ENCODE peak calls at places on chromosome 11, in ten cellular contexts. K is astrocyte; D is DND-41; B is CD8-positive, alpha-beta memory T cell; Z is ovary; A is tibial nerve; M is GM23338; V is SK-N-SH; H is small intestine; E is heart left ventricle. T is an unnamed sample.

GRCh38 chr11:78256962-78257361 is 68.2 kb downstream of the USP35 start:
- DNase-seq in H (peak; percentile 41), Z (peak; percentile 88), D (no peak), A (peak; percentile 57), E (peak; percentile 86), B (no peak), V (no peak), M (no peak), K (peak; percentile 89), T (no peak)

GRCh38 chr11:88313441-88313840 is 24.1 kb downstream of the CTSC start:
- DNase-seq in V (no peak), D (no peak), K (no peak), E (no peak), B (no peak), H (no peak), A (no peak), M (no peak), Z (no peak), T (no peak)

GRCh38 chr11:18771266-18772035 is 20.1 kb downstream of the PTPN5 start:
- DNase-seq in K (no peak), B (no peak), V (no peak), M (no peak), E (no peak), Z (no peak), A (no peak), H (no peak), D (no peak), T (no peak)

GRCh38 chr11:114159802-114160588 is 100.5 kb downstream of the ZBTB16 start:
- DNase-seq in E (peak; percentile 99), D (peak; percentile 96), K (peak; percentile 87), Z (peak; percentile 100), B (peak; percentile 93), A (peak; percentile 100), V (peak; percentile 87), M (peak; percentile 53), H (peak; percentile 97), T (peak; percentile 95)

GRCh38 chr11:101582242-101583052 is 1.4 kb downstream of the TRPC6 start:
- DNase-seq in V (peak; percentile 19), M (peak; percentile 25), A (no peak), K (no peak), Z (peak; percentile 21), E (no peak), D (no peak), H (no peak), B (no peak), T (no peak)

GRCh38 chr11:9568854-9569587 is 4.4 kb upstream of the WEE1 start:
- DNase-seq in H (peak; percentile 98), D (no peak), A (peak; percentile 26), B (no peak), M (peak; percentile 92), E (peak; percentile 45), Z (peak; percentile 56), V (peak; percentile 44), K (peak; percentile 91), T (peak; percentile 17)

GRCh38 chr11:128424271-128424709 is 163.1 kb downstream of the ETS1 start:
- DNase-seq in Z (peak; percentile 54), B (no peak), E (peak; percentile 74), V (no peak), H (peak; percentile 38), A (no peak), M (no peak), D (no peak), K (peak; percentile 38), T (no peak)

GRCh38 chr11:70712471-70712870 is 314.1 kb downstream of the CTTN start:
- DNase-seq in E (peak; percentile 43), V (no peak), Z (no peak), B (no peak), D (no peak), M (peak; percentile 58), K (no peak), A (no peak), H (peak; percentile 14), T (no peak)

GRCh38 chr11:58060939-58061672 is 30.4 kb downstream of the OR6Q1 start:
- DNase-seq in K (peak; percentile 23), V (no peak), D (no peak), B (no peak), H (peak; percentile 77), Z (no peak), M (peak; percentile 62), A (no peak), E (no peak), T (no peak)

GRCh38 chr11:78066471-78066870 is 2.8 kb downstream of the THRSP start:
- DNase-seq in H (no peak), V (no peak), A (no peak), K (no peak), B (no peak), M (no peak), Z (no peak), D (no peak), E (no peak), T (no peak)

GRCh38 chr11:43923327-43924111 is 18.9 kb upstream of the C11orf96 start:
- DNase-seq in V (peak; percentile 56), Z (peak; percentile 71), B (no peak), M (no peak), D (no peak), H (no peak), K (peak; percentile 69), A (peak; percentile 46), E (peak; percentile 68), T (no peak)

GRCh38 chr11:28529540-28530410 is 421.6 kb downstream of the METTL15 start:
- DNase-seq in H (peak; percentile 52), A (no peak), K (peak; percentile 56), D (no peak), E (no peak), B (no peak), M (peak; percentile 74), Z (no peak), V (peak; percentile 32), T (no peak)

GRCh38 chr11:7573558-7574296 is 59.9 kb downstream of the PPFIBP2 start:
- DNase-seq in D (no peak), M (peak; percentile 67), E (no peak), K (no peak), Z (no peak), A (no peak), B (no peak), V (no peak), H (peak; percentile 86), T (no peak)
- H3K4me1 ChIP-seq in D (peaks cover 28% of the 10 kb centered on the region), M (peaks cover 73% of the 10 kb centered on the region), E (peaks cover 46% of the 10 kb centered on the region), K (peaks cover 32% of the 10 kb centered on the region), Z (peaks cover 20% of the 10 kb centered on the region), A (peaks cover 64% of the 10 kb centered on the region), B (peaks cover 29% of the 10 kb centered on the region), V (peaks cover 12% of the 10 kb centered on the region), H (peaks cover 11% of the 10 kb centered on the region), T (peaks cover 17% of the 10 kb centered on the region)

GRCh38 chr11:47172740-47173139 is 3.9 kb downstream of the ARFGAP2 start:
- DNase-seq in Z (no peak), E (no peak), D (no peak), V (no peak), M (no peak), B (no peak), H (no peak), K (no peak), A (no peak), T (no peak)
- H3K27ac ChIP-seq in Z (no peak overlapping the region), E (no peak overlapping the region), D (no peak overlapping the region), V (no peak overlapping the region), M (no peak overlapping the region), B (no peak overlapping the region), H (no peak overlapping the region), K (no peak overlapping the region), A (no peak overlapping the region), T (no peak overlapping the region)

GRCh38 chr11:14339356-14339755 is 19.6 kb downstream of the RRAS2 start:
- DNase-seq in H (no peak), K (no peak), A (no peak), B (no peak), D (no peak), E (no peak), Z (no peak), V (no peak), M (no peak), T (no peak)

GRCh38 chr11:14336507-14337503 is 22.2 kb downstream of the RRAS2 start:
- DNase-seq in H (no peak), A (no peak), D (no peak), V (no peak), K (peak; percentile 95), M (no peak), E (no peak), B (no peak), Z (no peak), T (peak; percentile 16)

GRCh38 chr11:14341968-14342367 is 17.0 kb downstream of the RRAS2 start:
- DNase-seq in D (no peak), B (no peak), K (no peak), V (no peak), M (no peak), A (no peak), E (no peak), H (no peak), Z (no peak), T (no peak)

GRCh38 chr11:14342906-14343305 is 16.1 kb downstream of the RRAS2 start:
- DNase-seq in V (no peak), D (peak; percentile 41), K (peak; percentile 47), A (no peak), B (no peak), Z (no peak), M (no peak), E (no peak), H (no peak), T (no peak)

DNA sequence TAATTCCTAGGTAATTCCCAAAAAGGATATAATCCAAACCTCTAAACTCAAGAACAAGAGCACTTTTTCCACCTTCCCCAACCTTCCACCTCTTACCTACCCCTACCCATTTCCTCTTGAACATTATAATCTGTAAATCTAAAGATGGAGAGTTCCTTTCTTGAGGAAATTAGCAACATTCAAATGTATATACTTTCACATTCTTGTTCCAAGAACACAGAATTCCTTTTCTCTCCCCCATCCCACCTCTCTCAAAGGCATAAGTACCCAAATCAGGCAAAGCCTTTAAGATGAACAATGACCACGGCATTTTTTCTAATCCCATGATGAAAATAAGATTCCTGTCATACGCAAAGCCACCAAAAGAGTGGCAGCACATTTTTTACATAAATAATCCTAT is 18.3 kb downstream of the RRAS2 start:
- DNase-seq in Z (no peak), B (no peak), K (no peak), M (peak; percentile 93), V (no peak), D (no peak), H (no peak), A (no peak), E (no peak), T (no peak)
- H3K4me1 ChIP-seq in Z (peaks cover 8% of the 10 kb centered on the region), B (no peaks in the 10 kb centered on the region), K (peaks cover 6% of the 10 kb centered on the region), M (peaks cover 60% of the 10 kb centered on the region), V (no peaks in the 10 kb centered on the region), D (peaks cover 53% of the 10 kb centered on the region), H (no peaks in the 10 kb centered on the region), A (no peaks in the 10 kb centered on the region), E (peaks cover 5% of the 10 kb centered on the region), T (no peaks in the 10 kb centered on the region)

GRCh38 chr11:36600155-36600554 is 2.1 kb upstream of the RAG2 start:
- DNase-seq in Z (no peak), D (no peak), K (no peak), E (no peak), M (peak; percentile 41), B (no peak), A (no peak), V (no peak), H (no peak), T (no peak)
- H3K27ac ChIP-seq in Z (no peak overlapping the region), D (peak overlapping the region; percentile 92), K (no peak overlapping the region), E (no peak overlapping the region), M (no peak overlapping the region), B (no peak overlapping the region), A (no peak overlapping the region), V (no peak overlapping the region), H (no peak overlapping the region), T (no peak overlapping the region)

DNA sequence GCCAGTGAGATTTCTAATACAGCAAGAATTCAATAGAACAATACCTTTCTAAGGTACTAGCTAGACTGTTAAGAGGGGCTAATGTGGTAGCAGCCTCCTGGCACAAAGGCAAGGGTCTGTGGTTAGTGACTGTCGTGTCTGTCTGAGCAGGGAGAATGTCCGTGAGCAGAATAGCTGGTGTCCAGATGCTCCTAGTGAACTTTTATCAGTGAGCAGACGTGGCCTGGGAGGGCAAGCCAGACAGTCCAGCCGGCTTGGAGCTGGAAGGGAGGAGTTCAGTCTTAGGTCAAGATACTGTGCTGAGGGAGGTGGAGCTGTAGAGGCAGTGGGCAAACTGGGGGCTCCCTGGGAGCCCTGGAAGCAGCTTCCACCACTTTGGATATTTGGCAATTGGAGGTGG is 138.6 kb downstream of the TEAD1 start:
- DNase-seq in K (peak; percentile 36), M (no peak), B (no peak), E (peak; percentile 33), Z (no peak), D (no peak), A (no peak), V (peak; percentile 67), H (no peak), T (no peak)
- H3K4me1 ChIP-seq in K (peaks cover 74% of the 10 kb centered on the region), M (peaks cover 33% of the 10 kb centered on the region), B (no peaks in the 10 kb centered on the region), E (peaks cover 60% of the 10 kb centered on the region), Z (peaks cover 27% of the 10 kb centered on the region), D (peaks cover 51% of the 10 kb centered on the region), A (peaks cover 51% of the 10 kb centered on the region), V (peaks cover 62% of the 10 kb centered on the region), H (peaks cover 3% of the 10 kb centered on the region), T (no peaks in the 10 kb centered on the region)

T was measured in CD4-positive, CD25-positive, alpha-beta regulatory T cell.